ENCODE peak calls at places on chromosomes 7 and 10, in eight cellular contexts. E is left lung, D is neural progenitor cell, P is body of pancreas, T is heart right ventricle, Q is lower lobe of right lung, W is heart left ventricle, Z is OCI-LY7. B is an unnamed sample.

GRCh38 chr7:151081170-151082101 is 827 bp upstream of the FASTK start:
- DNase-seq in P (no peak), T (no peak), Z (no peak), Q (no peak), W (peak; percentile 63), E (peak; percentile 83), D (peak; percentile 58), B (peak; percentile 43)

GRCh38 chr7:137295925-137296324 is 47.6 kb downstream of the PTN start:
- DNase-seq in W (no peak), Z (no peak), D (peak; percentile 6), Q (no peak), P (no peak), E (no peak), T (no peak), B (no peak)

GRCh38 chr10:131991726-131992125 is 10.0 kb upstream of the BNIP3 start:
- DNase-seq in Z (no peak), P (no peak), D (no peak), T (no peak), E (no peak), Q (no peak), W (no peak), B (no peak)

GRCh38 chr10:34323197-34323596 is 491.9 kb downstream of the PARD3 start:
- DNase-seq in T (no peak), W (no peak), Q (no peak), Z (no peak), P (no peak), D (no peak), E (no peak), B (no peak)

GRCh38 chr7:50727072-50727471 is 55.6 kb downstream of the GRB10 start:
- DNase-seq in Z (no peak), T (no peak), W (no peak), Q (no peak), E (no peak), P (no peak), D (no peak), B (peak; percentile 28)

GRCh38 chr7:88089484-88090050 is 130.3 kb downstream of the SRI start:
- DNase-seq in T (no peak), E (no peak), P (no peak), Q (no peak), D (no peak), Z (no peak), W (no peak), B (no peak)

GRCh38 chr10:5321273-5321672 is 43.5 kb upstream of the UCN3 start:
- DNase-seq in Q (no peak), Z (no peak), E (no peak), D (no peak), T (no peak), P (no peak), W (no peak), B (no peak)

GRCh38 chr10:130493446-130494198 is 357.4 kb downstream of the GLRX3 start:
- DNase-seq in T (no peak), E (peak; percentile 63), Z (no peak), Q (no peak), P (no peak), W (no peak), D (peak; percentile 28), B (no peak)

GRCh38 chr7:43491984-43492383 is 90.9 kb upstream of the STK17A start:
- DNase-seq in T (no peak), D (no peak), E (no peak), Z (no peak), W (no peak), P (no peak), Q (no peak), B (no peak)

GRCh38 chr7:35280854-35281253 is 27.0 kb upstream of the TBX20 start:
- DNase-seq in D (peak; percentile 52), E (no peak), W (no peak), T (no peak), Z (no peak), P (no peak), Q (no peak), B (no peak)

GRCh38 chr10:22823109-22823508 is 104.7 kb upstream of the ARMC3 start:
- DNase-seq in E (no peak), Q (no peak), W (no peak), P (no peak), T (no peak), Z (no peak), D (no peak), B (no peak)

GRCh38 chr10:96834121-96834520 is 2.0 kb downstream of the LCOR start:
- DNase-seq in P (no peak), T (no peak), Q (no peak), W (no peak), Z (no peak), E (no peak), D (no peak), B (peak; percentile 5)

GRCh38 chr10:68981074-68981473 is 7.5 kb upstream of the KIFBP start:
- DNase-seq in Q (no peak), Z (peak; percentile 19), D (no peak), E (no peak), W (no peak), T (no peak), P (no peak), B (peak; percentile 19)

GRCh38 chr10:3881622-3882021 is 96.6 kb upstream of the KLF6 start:
- DNase-seq in D (no peak), T (no peak), P (no peak), E (no peak), Z (no peak), Q (no peak), W (no peak), B (no peak)

GRCh38 chr7:130500910-130501309 is 9.0 kb downstream of the MEST start:
- DNase-seq in Z (no peak), W (no peak), T (no peak), Q (no peak), D (no peak), E (no peak), P (no peak), B (no peak)

DNA sequence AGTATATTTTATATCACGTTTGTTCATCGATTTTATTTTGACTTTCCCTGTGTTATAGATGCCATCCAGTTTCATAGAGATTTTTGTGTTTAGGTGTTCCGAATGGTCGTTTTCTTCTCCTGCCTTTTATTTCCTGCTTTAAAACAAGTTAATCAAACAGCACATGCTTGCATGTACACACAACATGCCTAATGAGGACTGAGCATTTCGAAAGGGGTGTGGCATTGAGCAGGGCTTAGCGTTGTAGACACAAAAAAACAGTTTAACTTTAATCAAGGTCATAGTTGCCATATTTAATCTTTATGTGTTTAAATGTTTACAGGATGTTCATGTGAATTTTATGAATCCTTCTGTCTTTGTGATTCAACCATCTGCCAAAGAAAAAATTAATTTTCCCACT is 430.5 kb upstream of the GALNT17 start:
- DNase-seq in T (no peak), P (no peak), W (no peak), Z (no peak), E (no peak), Q (no peak), D (no peak), B (no peak)
- H3K4me1 ChIP-seq in T (no peaks in the 10 kb centered on the region), P (peaks cover 5% of the 10 kb centered on the region), W (no peaks in the 10 kb centered on the region), Z (peaks cover 33% of the 10 kb centered on the region), E (peaks cover 6% of the 10 kb centered on the region), Q (peaks cover 30% of the 10 kb centered on the region), D (peaks cover 96% of the 10 kb centered on the region), B (peaks cover 26% of the 10 kb centered on the region)

GRCh38 chr7:153090757-153091156 is 331.2 kb downstream of the ACTR3B start:
- DNase-seq in Q (no peak), E (no peak), P (no peak), D (no peak), W (no peak), T (no peak), Z (no peak), B (no peak)
- H3K4me3 ChIP-seq in Q (no peak overlapping the region), E (no peak overlapping the region), P (no peak overlapping the region), D (no peak overlapping the region), W (no peak overlapping the region), T (no peak overlapping the region), Z (no peak overlapping the region), B (no peak overlapping the region)

GRCh38 chr7:156206174-156206573 is 393.9 kb upstream of the SHH start:
- DNase-seq in Z (no peak), D (no peak), P (no peak), W (no peak), E (no peak), T (no peak), Q (no peak), B (no peak)

GRCh38 chr7:156198277-156198676 is 386.0 kb upstream of the SHH start:
- DNase-seq in D (no peak), Z (no peak), W (no peak), E (no peak), T (no peak), Q (no peak), P (no peak), B (no peak)

GRCh38 chr7:156209087-156209486 is 396.8 kb upstream of the SHH start:
- DNase-seq in W (no peak), P (no peak), Z (no peak), Q (no peak), E (no peak), T (no peak), D (no peak), B (no peak)

GRCh38 chr7:156207306-156207705 is 395.0 kb upstream of the SHH start:
- DNase-seq in T (no peak), D (no peak), W (no peak), Z (no peak), Q (no peak), P (no peak), E (no peak), B (no peak)

DNA sequence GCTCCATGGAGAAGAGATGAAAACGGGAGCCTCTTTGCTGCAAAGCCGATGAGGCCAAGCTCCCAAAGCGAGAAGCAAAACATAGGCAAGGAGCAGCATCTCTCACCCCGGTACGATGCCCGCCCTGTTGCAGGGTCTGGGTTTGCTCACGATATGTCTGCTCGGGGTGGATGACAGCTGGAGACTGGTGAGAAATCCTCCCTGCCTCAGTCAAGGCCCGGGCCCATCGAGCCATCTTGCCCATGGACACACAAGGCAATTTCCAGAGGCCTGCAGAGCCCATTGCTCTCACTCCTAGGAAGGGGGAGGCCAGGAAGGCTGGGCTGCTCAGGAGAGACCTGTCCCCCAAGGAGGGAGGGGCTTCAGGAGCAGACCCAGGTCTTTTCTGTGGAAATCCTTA is 391.7 kb upstream of the SHH start:
- DNase-seq in Z (no peak), D (no peak), Q (no peak), P (no peak), E (peak; percentile 53), W (no peak), T (no peak), B (no peak)
- H3K9me3 ChIP-seq in Z (no peaks in the 10 kb centered on the region), D (no peaks in the 10 kb centered on the region), Q (no peaks in the 10 kb centered on the region), P (no peaks in the 10 kb centered on the region), E (no peaks in the 10 kb centered on the region), W (no peaks in the 10 kb centered on the region), T (no peaks in the 10 kb centered on the region), B (no peaks in the 10 kb centered on the region)

DNA sequence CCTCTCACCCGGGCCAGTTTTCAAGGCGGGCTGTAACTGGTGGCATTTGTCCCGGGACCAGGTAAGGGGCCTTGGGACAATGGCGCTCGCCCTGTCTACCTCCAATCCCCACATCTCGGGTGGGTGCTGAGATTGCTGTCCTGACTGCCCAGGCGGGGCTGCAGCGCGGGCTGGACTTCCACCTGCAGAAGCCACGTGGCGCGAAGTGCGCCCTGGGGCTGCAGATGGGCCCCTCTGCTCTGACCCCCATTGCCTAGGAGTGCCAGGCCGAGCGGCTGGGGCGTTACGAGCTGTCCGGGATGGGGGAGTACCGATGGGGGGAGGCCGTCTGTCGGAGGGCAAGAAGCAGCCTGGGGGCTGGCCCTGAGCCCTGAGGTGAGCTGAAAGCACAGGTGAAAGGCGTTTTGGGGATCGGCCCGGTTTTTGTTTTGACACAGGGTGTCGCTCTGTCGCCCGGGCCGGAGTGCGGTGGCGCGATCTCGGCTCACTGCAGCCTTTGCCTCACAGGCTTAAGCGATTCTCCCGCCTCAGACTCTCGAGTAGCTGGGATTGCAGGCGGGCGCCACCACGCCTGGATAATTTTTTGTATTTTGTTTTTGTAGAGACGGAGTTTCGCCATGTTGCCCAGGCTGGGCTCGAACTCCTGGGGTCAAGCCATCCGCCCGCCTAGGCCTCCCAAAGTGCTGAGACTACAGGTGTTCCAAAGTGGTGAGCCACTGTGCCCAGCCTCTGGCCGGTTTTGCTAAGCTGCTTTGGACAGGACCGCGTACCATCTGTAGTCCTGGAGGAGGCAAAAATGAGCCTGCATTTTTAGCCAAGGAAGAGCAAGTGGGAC is at the start of gene SFXN2:
- DNase-seq in E (no peak), Z (peak; percentile 79), D (peak; percentile 76), W (no peak), Q (peak; percentile 67), P (peak; percentile 58), T (no peak), B (no peak)
- H3K4me1 ChIP-seq in E (no peaks in the 10 kb centered on the region), Z (peaks cover 61% of the 10 kb centered on the region), D (peaks cover 43% of the 10 kb centered on the region), W (peaks cover 40% of the 10 kb centered on the region), Q (peaks cover 19% of the 10 kb centered on the region), P (peaks cover 27% of the 10 kb centered on the region), T (peaks cover 11% of the 10 kb centered on the region), B (peaks cover 35% of the 10 kb centered on the region)